ENCODE peak calls at places on chromosomes 6 and 20, in eight cellular contexts. One of them, this sample, is unnamed.

GRCh38 chr6:25939593-25939992 is 9.1 kb upstream of the SLC17A2 start:
- DNase-seq in H9: no peak
- DNase-seq in dorsolateral prefrontal cortex: no peak
- DNase-seq in K562: no peak
- DNase-seq in AG10803: no peak
- DNase-seq in HFFc6: no peak
- DNase-seq in endothelial cell: no peak
- DNase-seq in stomach: no peak
- DNase-seq in this sample: no peak

GRCh38 chr6:148508401-148509151 is 165.9 kb downstream of the SASH1 start:
- DNase-seq in endothelial cell: no peak
- DNase-seq in stomach: no peak
- DNase-seq in dorsolateral prefrontal cortex: no peak
- DNase-seq in AG10803: peak; percentile 91
- DNase-seq in H9: no peak
- DNase-seq in K562: no peak
- DNase-seq in HFFc6: peak; percentile 85
- DNase-seq in this sample: no peak

GRCh38 chr6:30238178-30238795 is 25.1 kb upstream of the TRIM26 start:
- DNase-seq in endothelial cell: no peak
- DNase-seq in stomach: no peak
- DNase-seq in AG10803: peak; percentile 39
- DNase-seq in H9: peak; percentile 38
- DNase-seq in dorsolateral prefrontal cortex: no peak
- DNase-seq in K562: no peak
- DNase-seq in HFFc6: peak; percentile 21
- DNase-seq in this sample: peak; percentile 39

GRCh38 chr20:3084986-3085360 is 449 bp upstream of the AVP start:
- DNase-seq in endothelial cell: no peak
- DNase-seq in stomach: no peak
- DNase-seq in AG10803: no peak
- DNase-seq in dorsolateral prefrontal cortex: no peak
- DNase-seq in H9: no peak
- DNase-seq in K562: peak; percentile 50
- DNase-seq in HFFc6: no peak
- DNase-seq in this sample: no peak

GRCh38 chr20:32152421-32153155 is 43.1 kb downstream of the TM9SF4 start:
- DNase-seq in dorsolateral prefrontal cortex: no peak
- DNase-seq in HFFc6: no peak
- DNase-seq in AG10803: no peak
- DNase-seq in endothelial cell: no peak
- DNase-seq in K562: no peak
- DNase-seq in H9: no peak
- DNase-seq in stomach: no peak
- DNase-seq in this sample: no peak

GRCh38 chr6:14811760-14812428 is 434.0 kb upstream of the JARID2 start:
- DNase-seq in AG10803: peak; percentile 67
- DNase-seq in HFFc6: peak; percentile 69
- DNase-seq in K562: no peak
- DNase-seq in stomach: no peak
- DNase-seq in dorsolateral prefrontal cortex: no peak
- DNase-seq in endothelial cell: no peak
- DNase-seq in H9: no peak
- DNase-seq in this sample: no peak

GRCh38 chr6:127855542-127856159 is 45.2 kb downstream of the THEMIS start:
- DNase-seq in AG10803: peak; percentile 33
- DNase-seq in K562: no peak
- DNase-seq in H9: no peak
- DNase-seq in dorsolateral prefrontal cortex: no peak
- DNase-seq in stomach: no peak
- DNase-seq in endothelial cell: peak; percentile 18
- DNase-seq in HFFc6: no peak
- DNase-seq in this sample: peak; percentile 67

GRCh38 chr20:59022754-59023153 is 3.5 kb downstream of the TUBB1 start:
- DNase-seq in K562: no peak
- DNase-seq in H9: no peak
- DNase-seq in AG10803: no peak
- DNase-seq in endothelial cell: no peak
- DNase-seq in dorsolateral prefrontal cortex: no peak
- DNase-seq in stomach: no peak
- DNase-seq in HFFc6: no peak
- DNase-seq in this sample: no peak

GRCh38 chr20:31606678-31606927 is 1.5 kb downstream of the ID1 start:
- DNase-seq in endothelial cell: no peak
- DNase-seq in HFFc6: no peak
- DNase-seq in H9: peak; percentile 73
- DNase-seq in K562: no peak
- DNase-seq in stomach: no peak
- DNase-seq in AG10803: no peak
- DNase-seq in dorsolateral prefrontal cortex: no peak
- DNase-seq in this sample: no peak

GRCh38 chr6:157761331-157761921 is 61.6 kb upstream of the SNX9 start:
- DNase-seq in HFFc6: peak; percentile 45
- DNase-seq in AG10803: peak; percentile 74
- DNase-seq in K562: no peak
- DNase-seq in H9: no peak
- DNase-seq in dorsolateral prefrontal cortex: no peak
- DNase-seq in endothelial cell: no peak
- DNase-seq in stomach: no peak
- DNase-seq in this sample: peak; percentile 78

DNA sequence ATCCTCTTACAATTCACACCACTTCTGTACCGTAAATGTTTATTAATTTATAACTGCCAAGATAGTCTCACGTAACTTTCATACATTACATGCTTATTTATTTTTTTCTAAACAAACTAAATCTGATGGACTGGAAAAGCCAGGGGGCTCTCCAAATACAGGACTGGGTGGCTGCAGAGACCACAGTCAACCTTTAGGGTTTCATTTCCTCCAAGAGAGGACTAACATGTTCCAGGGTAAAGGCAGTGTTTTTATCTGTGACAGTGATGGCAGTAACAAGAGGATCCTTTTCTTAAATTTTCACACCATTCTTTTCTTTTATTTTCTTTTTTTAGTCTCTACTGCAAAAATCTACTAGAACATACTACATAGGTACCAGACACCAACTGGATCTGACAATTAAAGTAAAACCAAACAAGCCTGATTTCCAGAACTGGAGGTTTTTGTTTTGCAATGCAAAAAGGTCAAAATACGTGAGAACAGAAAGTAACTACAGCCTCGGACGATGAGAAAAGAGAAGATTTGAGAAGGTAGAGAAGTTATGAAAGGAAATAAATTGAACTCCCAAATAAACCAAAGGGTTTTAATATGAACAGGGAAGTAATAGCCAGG is 1.2 kb downstream of the LMBRD1 start:
- DNase-seq in dorsolateral prefrontal cortex: no peak
- DNase-seq in K562: no peak
- DNase-seq in HFFc6: no peak
- DNase-seq in stomach: no peak
- DNase-seq in endothelial cell: no peak
- DNase-seq in H9: no peak
- DNase-seq in AG10803: no peak
- DNase-seq in this sample: peak; percentile 36
- TF ChIP-seq CTCF in dorsolateral prefrontal cortex: peak; percentile 11
- TF ChIP-seq CTCF in K562: no peak
- TF ChIP-seq CTCF in HFFc6: peak; percentile 21
- TF ChIP-seq CTCF in stomach: no peak
- TF ChIP-seq CTCF in endothelial cell: no peak
- TF ChIP-seq CTCF in H9: no peak
- TF ChIP-seq CTCF in AG10803: peak; percentile 14
- TF ChIP-seq CTCF in this sample: no peak

GRCh38 chr6:28542440-28543293 is 17.0 kb downstream of the GPX5 start:
- DNase-seq in stomach: no peak
- DNase-seq in K562: peak; percentile 92
- DNase-seq in AG10803: peak; percentile 82
- DNase-seq in H9: peak; percentile 97
- DNase-seq in dorsolateral prefrontal cortex: no peak
- DNase-seq in HFFc6: peak; percentile 97
- DNase-seq in endothelial cell: peak; percentile 78
- DNase-seq in this sample: peak; percentile 67
- TF ChIP-seq CTCF in stomach: no peak
- TF ChIP-seq CTCF in K562: peak; percentile 98
- TF ChIP-seq CTCF in AG10803: peak; percentile 41
- TF ChIP-seq CTCF in H9: peak; percentile 86
- TF ChIP-seq CTCF in dorsolateral prefrontal cortex: peak; percentile 30
- TF ChIP-seq CTCF in HFFc6: peak; percentile 70
- TF ChIP-seq CTCF in endothelial cell: peak; percentile 84
- TF ChIP-seq CTCF in this sample: peak; percentile 70

DNA sequence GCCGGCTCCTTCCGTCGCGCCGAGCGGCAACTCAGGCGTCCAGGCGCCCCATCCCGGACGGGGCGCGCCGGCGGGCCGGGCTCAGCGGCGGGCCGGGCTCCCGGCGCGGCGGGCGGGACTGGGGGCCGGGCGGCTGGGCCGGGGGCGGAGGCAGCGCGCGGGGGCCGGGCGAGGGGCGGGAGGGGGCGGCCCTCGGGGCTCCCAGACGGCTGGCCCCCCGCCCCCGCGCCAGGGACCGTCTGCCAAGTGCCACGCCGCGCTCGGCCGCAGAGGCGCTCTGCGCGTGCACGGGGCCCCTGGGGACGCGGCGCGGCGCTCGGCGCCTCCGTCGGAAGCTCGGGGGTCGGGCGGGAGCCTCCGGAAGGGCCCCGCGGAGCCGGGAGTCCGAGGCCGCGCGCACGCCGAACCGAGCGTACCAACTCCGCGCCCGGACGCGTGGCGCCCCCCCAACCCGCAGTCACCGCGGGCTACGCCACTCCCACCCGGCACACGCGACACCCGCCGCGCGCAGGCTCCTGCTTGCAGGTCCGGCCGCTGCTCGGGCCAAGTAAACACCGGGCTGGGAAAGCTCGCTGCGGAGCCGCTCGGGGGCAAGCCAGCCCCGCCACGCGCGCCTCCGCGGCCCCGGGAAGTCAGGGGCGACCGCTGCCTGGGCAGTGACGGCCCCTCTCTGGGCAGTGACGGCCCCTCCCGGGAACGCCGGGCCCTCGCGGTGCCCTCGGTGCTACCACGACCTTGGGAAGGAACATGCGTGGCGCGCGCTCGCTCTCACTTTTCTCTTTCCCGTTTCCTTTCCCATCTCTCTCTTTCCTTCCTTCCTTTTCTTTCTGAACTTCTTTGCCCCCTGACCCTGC is at the start of gene PREX1:
- DNase-seq in AG10803: peak; percentile 71
- DNase-seq in stomach: peak; percentile 89
- DNase-seq in K562: peak; percentile 97
- DNase-seq in HFFc6: no peak
- DNase-seq in endothelial cell: peak; percentile 91
- DNase-seq in H9: peak; percentile 80
- DNase-seq in dorsolateral prefrontal cortex: peak; percentile 88
- DNase-seq in this sample: peak; percentile 82
- TF ChIP-seq CTCF in AG10803: no peak
- TF ChIP-seq CTCF in stomach: peak; percentile 7
- TF ChIP-seq CTCF in K562: no peak
- TF ChIP-seq CTCF in HFFc6: peak; percentile 33
- TF ChIP-seq CTCF in endothelial cell: no peak
- TF ChIP-seq CTCF in H9: no peak
- TF ChIP-seq CTCF in dorsolateral prefrontal cortex: peak; percentile 41
- TF ChIP-seq CTCF in this sample: no peak

GRCh38 chr6:11093065-11093590 is 506 bp upstream of the SMIM13 start:
- DNase-seq in endothelial cell: no peak
- DNase-seq in K562: no peak
- DNase-seq in H9: peak; percentile 22
- DNase-seq in HFFc6: no peak
- DNase-seq in dorsolateral prefrontal cortex: no peak
- DNase-seq in AG10803: peak; percentile 33
- DNase-seq in stomach: no peak
- DNase-seq in this sample: peak; percentile 61

GRCh38 chr6:11094411-11094851 is 797 bp downstream of the SMIM13 start:
- DNase-seq in AG10803: peak; percentile 42
- DNase-seq in HFFc6: peak; percentile 19
- DNase-seq in dorsolateral prefrontal cortex: peak; percentile 60
- DNase-seq in K562: peak; percentile 46
- DNase-seq in endothelial cell: peak; percentile 49
- DNase-seq in stomach: peak; percentile 47
- DNase-seq in H9: peak; percentile 54
- DNase-seq in this sample: peak; percentile 71

GRCh38 chr6:11096109-11096508 is 2.5 kb downstream of the SMIM13 start:
- DNase-seq in AG10803: peak; percentile 73
- DNase-seq in H9: peak; percentile 58
- DNase-seq in K562: no peak
- DNase-seq in stomach: no peak
- DNase-seq in HFFc6: peak; percentile 30
- DNase-seq in endothelial cell: no peak
- DNase-seq in dorsolateral prefrontal cortex: no peak
- DNase-seq in this sample: peak; percentile 27

GRCh38 chr6:11092654-11093053 is 980 bp upstream of the SMIM13 start:
- DNase-seq in stomach: no peak
- DNase-seq in dorsolateral prefrontal cortex: no peak
- DNase-seq in HFFc6: no peak
- DNase-seq in K562: no peak
- DNase-seq in endothelial cell: no peak
- DNase-seq in AG10803: no peak
- DNase-seq in H9: no peak
- DNase-seq in this sample: no peak

DNA sequence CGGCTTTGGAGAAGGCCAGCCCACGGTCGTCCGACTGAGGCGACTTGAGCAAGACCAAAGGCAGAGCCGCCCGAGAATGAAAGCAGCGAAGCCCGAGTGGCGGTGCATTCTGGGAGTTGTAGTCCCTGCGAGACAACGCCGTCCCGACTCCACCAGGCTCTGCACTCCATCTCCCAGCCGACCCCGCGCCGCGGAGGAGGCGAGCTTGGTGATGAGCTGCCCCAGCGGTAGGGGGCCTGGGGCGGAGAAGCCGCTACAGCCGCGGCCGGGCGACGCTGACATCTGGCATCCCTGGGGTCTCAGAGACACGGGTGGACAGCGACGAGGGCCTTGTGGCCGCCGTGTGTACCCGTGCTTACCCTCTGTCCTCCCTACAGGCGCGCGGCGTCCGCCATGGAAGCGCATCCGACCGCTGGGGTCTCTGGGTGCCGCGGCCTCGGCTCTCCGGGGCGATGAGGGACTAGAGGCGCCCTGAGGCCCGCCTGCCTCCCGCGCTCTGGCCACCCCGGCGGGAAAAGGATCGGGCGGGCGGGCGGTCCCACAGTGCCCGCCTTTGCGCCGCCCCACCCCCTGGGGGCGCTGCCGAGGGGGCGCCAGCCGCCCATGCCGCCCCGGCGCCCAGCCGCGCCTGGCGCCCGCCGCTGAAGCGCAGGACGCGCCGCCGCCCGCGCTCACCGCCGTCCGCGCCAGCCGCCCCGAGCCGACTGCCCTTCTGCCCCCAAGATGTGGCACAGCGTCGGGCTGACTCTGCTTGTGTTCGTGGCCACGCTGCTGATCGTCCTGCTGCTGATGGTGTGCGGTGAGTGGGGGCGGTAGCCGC is at the start of gene SMIM13:
- DNase-seq in dorsolateral prefrontal cortex: peak; percentile 99
- DNase-seq in H9: peak; percentile 99
- DNase-seq in AG10803: peak; percentile 97
- DNase-seq in endothelial cell: peak; percentile 96
- DNase-seq in K562: peak; percentile 95
- DNase-seq in stomach: peak; percentile 98
- DNase-seq in HFFc6: peak; percentile 98
- DNase-seq in this sample: peak; percentile 98
- TF ChIP-seq CTCF in dorsolateral prefrontal cortex: peak; percentile 61
- TF ChIP-seq CTCF in H9: peak; percentile 52
- TF ChIP-seq CTCF in AG10803: peak; percentile 39
- TF ChIP-seq CTCF in endothelial cell: peak; percentile 71
- TF ChIP-seq CTCF in K562: peak; percentile 46
- TF ChIP-seq CTCF in stomach: peak; percentile 50
- TF ChIP-seq CTCF in HFFc6: peak; percentile 75
- TF ChIP-seq CTCF in this sample: peak; percentile 58

GRCh38 chr6:20306491-20306890 is 94.2 kb upstream of the MBOAT1 start:
- DNase-seq in AG10803: no peak
- DNase-seq in endothelial cell: no peak
- DNase-seq in stomach: no peak
- DNase-seq in HFFc6: no peak
- DNase-seq in dorsolateral prefrontal cortex: no peak
- DNase-seq in H9: peak; percentile 46
- DNase-seq in K562: no peak
- DNase-seq in this sample: no peak
- TF ChIP-seq CTCF in AG10803: no peak
- TF ChIP-seq CTCF in endothelial cell: no peak
- TF ChIP-seq CTCF in stomach: no peak
- TF ChIP-seq CTCF in HFFc6: peak; percentile 13
- TF ChIP-seq CTCF in dorsolateral prefrontal cortex: no peak
- TF ChIP-seq CTCF in H9: peak; percentile 53
- TF ChIP-seq CTCF in K562: peak; percentile 31
- TF ChIP-seq CTCF in this sample: no peak

This sample was measured in activated CD8-positive, alpha-beta T cell treated with anti-CD3 and anti-CD28 coated beads for 36 hours.